ENCODE peak calls at places on chromosomes 16 and 17, in eight cellular contexts. Q is right lobe of liver; A is RWPE2; M is brain microvascular endothelial cell; N is cardiac muscle cell; V is heart left ventricle; O is naive thymus-derived CD4-positive, alpha-beta T cell; W is mammary epithelial cell. B is an unnamed sample. For H3K36me3, the result is how much of the 10 kb centered on the place peaks cover.

GRCh38 chr17:72305472-72305871 is 184.7 kb downstream of the SOX9 start:
- DNase-seq in Q (no peak), A (no peak), M (no peak), N (no peak), V (no peak), O (no peak), W (no peak), B (no peak)

GRCh38 chr17:47957591-47958490 is at the start of gene PRR15L:
- DNase-seq in Q (no peak), A (no peak), M (no peak), N (no peak), V (no peak), O (no peak), W (no peak), B (no peak)

GRCh38 chr17:41989702-41990419 is 23.3 kb downstream of the CNP start:
- DNase-seq in Q (no peak), A (no peak), M (no peak), N (no peak), V (no peak), O (no peak), W (no peak), B (no peak)

GRCh38 chr16:70697601-70698170 is 11.8 kb upstream of the MTSS2 start:
- DNase-seq in Q (no peak), A (no peak), M (no peak), N (no peak), V (no peak), O (no peak), W (no peak), B (no peak)

GRCh38 chr17:47669060-47669459 is 19.3 kb downstream of the KPNB1 start:
- DNase-seq in Q (no peak), A (no peak), M (no peak), N (no peak), V (no peak), O (no peak), W (no peak), B (no peak)

GRCh38 chr16:67750466-67750865 is 31.4 kb upstream of the GFOD2 start:
- DNase-seq in Q (no peak), A (no peak), M (no peak), N (no peak), V (no peak), O (no peak), W (no peak), B (no peak)

GRCh38 chr17:73118876-73119485 is 26.5 kb upstream of the SLC39A11 start:
- DNase-seq in Q (no peak), A (no peak), M (no peak), N (no peak), V (no peak), O (no peak), W (no peak), B (no peak)

GRCh38 chr17:82287849-82288601 is 14.5 kb upstream of the CSNK1D start:
- DNase-seq in Q (peak), A (peak), M (peak), N (no peak), V (peak), O (no peak), W (no peak), B (no peak)

GRCh38 chr16:72740346-72740745 is 307.6 kb downstream of the ZFHX3 start:
- DNase-seq in Q (no peak), A (no peak), M (peak), N (no peak), V (no peak), O (no peak), W (no peak), B (no peak)

GRCh38 chr17:35871415-35871814 is 2.7 kb upstream of the HEATR9 start:
- DNase-seq in Q (no peak), A (no peak), M (no peak), N (no peak), V (no peak), O (peak), W (no peak), B (peak)

GRCh38 chr16:4176794-4177438 is 60.7 kb upstream of the ADCY9 start:
- DNase-seq in Q (no peak), A (no peak), M (peak), N (no peak), V (no peak), O (no peak), W (peak), B (no peak)

GRCh38 chr16:69485361-69485760 is 60.9 kb downstream of the CYB5B start:
- DNase-seq in Q (no peak), A (no peak), M (no peak), N (no peak), V (no peak), O (no peak), W (no peak), B (no peak)

GRCh38 chr16:87556941-87557459 is 45.3 kb upstream of the JPH3 start:
- DNase-seq in Q (peak), A (no peak), M (no peak), N (peak), V (peak), O (no peak), W (no peak), B (no peak)

GRCh38 chr17:38464251-38464722 is 36.0 kb downstream of the ARHGAP23 start:
- DNase-seq in Q (no peak), A (no peak), M (no peak), N (no peak), V (peak), O (no peak), W (no peak), B (no peak)

GRCh38 chr17:34485999-34486398 is 93.4 kb upstream of the TMEM132E start:
- DNase-seq in Q (no peak), A (no peak), M (no peak), N (no peak), V (no peak), O (no peak), W (no peak), B (no peak)

GRCh38 chr17:68591583-68591982 is 9.6 kb downstream of the FAM20A start:
- DNase-seq in Q (no peak), A (no peak), M (no peak), N (no peak), V (peak), O (no peak), W (no peak), B (no peak)

GRCh38 chr17:74125160-74125559 is 78.3 kb upstream of the RPL38 start:
- DNase-seq in Q (no peak), A (no peak), M (no peak), N (no peak), V (no peak), O (no peak), W (no peak), B (no peak)

GRCh38 chr17:74123866-74124265 is 79.6 kb upstream of the RPL38 start:
- DNase-seq in Q (no peak), A (peak), M (no peak), N (no peak), V (no peak), O (no peak), W (no peak), B (no peak)

GRCh38 chr17:74126179-74126900 is 77.1 kb upstream of the RPL38 start:
- DNase-seq in Q (no peak), A (peak), M (no peak), N (no peak), V (no peak), O (no peak), W (no peak), B (no peak)

GRCh38 chr17:74119960-74120359 is 83.5 kb upstream of the RPL38 start:
- DNase-seq in Q (no peak), A (no peak), M (no peak), N (no peak), V (no peak), O (no peak), W (no peak), B (no peak)

DNA sequence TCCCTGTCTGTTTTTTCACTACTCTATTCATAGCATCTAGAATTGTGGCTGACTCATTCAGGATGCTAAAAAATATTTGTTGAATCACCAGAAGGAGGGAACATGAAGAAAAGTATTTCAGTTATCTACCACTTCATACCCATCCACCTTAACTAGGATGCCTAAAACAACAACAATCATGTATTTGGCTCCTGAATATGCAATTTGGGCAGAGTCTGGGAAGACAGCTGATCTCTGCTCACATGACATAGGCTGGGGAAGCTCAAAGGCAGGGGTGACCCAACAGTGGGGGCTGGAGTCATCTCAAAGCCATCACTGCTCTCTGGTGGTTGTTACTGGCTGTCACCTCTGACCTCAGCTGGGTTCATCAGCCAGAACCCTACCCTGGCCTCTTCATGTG is 80.1 kb upstream of the RPL38 start:
- DNase-seq in Q (no peak), A (peak), M (no peak), N (no peak), V (no peak), O (no peak), W (peak), B (no peak)
- H3K36me3 ChIP-seq in Q (under half), A (under half), M (under half), N (under half), V (under half), O (under half), W (under half), B (under half)

GRCh38 chr17:4187076-4187475 is 44.1 kb downstream of the CYB5D2 start:
- DNase-seq in Q (no peak), A (peak), M (no peak), N (no peak), V (no peak), O (no peak), W (peak), B (no peak)
- H3K36me3 ChIP-seq in Q (half or more), A (half or more), M (under half), N (under half), V (half or more), O (under half), W (under half), B (half or more)

GRCh38 chr16:2053897-2054296 is 6.1 kb downstream of the TSC2 start:
- DNase-seq in Q (no peak), A (no peak), M (no peak), N (no peak), V (no peak), O (no peak), W (no peak), B (no peak)
- H3K36me3 ChIP-seq in Q (half or more), A (under half), M (half or more), N (under half), V (half or more), O (under half), W (under half), B (under half)

GRCh38 chr17:67358612-67359011 is 7.8 kb downstream of the PSMD12 start:
- DNase-seq in Q (no peak), A (no peak), M (no peak), N (no peak), V (no peak), O (no peak), W (no peak), B (no peak)
- H3K36me3 ChIP-seq in Q (half or more), A (half or more), M (under half), N (under half), V (half or more), O (under half), W (under half), B (half or more)

DNA sequence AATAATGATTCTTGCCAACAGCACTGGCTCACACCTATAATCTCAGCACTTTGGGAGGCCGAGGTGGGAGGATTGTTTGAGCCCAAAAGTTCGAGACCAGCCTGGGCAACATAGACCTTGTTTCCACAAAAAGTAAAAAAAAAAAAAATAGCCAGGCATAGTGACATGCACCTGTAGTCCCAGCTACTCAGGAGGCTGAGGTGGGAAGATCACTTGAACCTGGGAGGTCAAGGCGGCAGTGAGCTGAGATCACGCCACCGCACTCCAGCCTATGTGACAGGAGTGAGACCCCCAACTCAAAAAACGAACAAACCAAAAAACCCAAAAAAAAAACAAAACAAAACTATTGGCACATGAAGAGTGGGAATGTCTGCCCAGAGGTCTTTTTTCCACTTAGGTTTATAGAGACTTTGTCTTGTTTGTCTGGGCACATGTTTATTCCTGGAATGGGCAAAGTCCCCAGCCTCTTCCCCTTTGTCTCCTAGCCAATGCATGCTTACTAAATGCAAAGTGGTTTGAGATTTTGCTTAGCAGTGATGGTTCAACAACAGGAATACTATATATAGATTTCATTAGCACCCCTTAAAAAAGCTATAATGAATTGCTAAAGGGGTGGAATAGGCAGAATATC is 25.9 kb downstream of the NMT1 start:
- DNase-seq in Q (no peak), A (no peak), M (no peak), N (no peak), V (no peak), O (no peak), W (no peak), B (no peak)
- H3K36me3 ChIP-seq in Q (half or more), A (half or more), M (half or more), N (half or more), V (half or more), O (under half), W (under half), B (half or more)

GRCh38 chr17:36994438-36994837 is 45.7 kb downstream of the AATF start:
- DNase-seq in Q (no peak), A (no peak), M (peak), N (no peak), V (no peak), O (no peak), W (peak), B (no peak)

DNA sequence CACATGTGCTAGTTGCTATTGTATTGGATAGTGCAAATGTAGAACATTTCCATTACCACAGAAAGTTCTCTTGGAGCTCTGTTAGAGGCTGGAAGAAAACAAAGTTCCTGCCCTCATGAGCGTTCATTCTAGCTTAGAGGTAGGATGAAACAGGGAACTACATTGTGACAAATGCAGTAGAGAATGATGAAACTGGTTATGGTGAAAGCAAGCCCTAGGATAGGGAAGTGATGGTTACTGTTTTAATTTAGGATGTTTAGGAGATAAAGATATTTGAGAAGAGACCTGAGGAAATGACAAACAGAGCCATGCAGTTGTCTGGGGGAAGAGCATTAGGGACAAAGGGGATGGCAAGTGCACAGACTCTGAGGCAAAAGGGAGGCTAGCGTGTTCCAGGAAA is 50.7 kb downstream of the AATF start:
- DNase-seq in Q (no peak), A (no peak), M (no peak), N (no peak), V (no peak), O (no peak), W (no peak), B (no peak)
- H3K36me3 ChIP-seq in Q (under half), A (under half), M (under half), N (under half), V (under half), O (under half), W (under half), B (half or more)

GRCh38 chr17:8453326-8453725 is 17.6 kb downstream of the NDEL1 start:
- DNase-seq in Q (no peak), A (no peak), M (no peak), N (no peak), V (no peak), O (no peak), W (no peak), B (no peak)
- H3K36me3 ChIP-seq in Q (half or more), A (half or more), M (half or more), N (half or more), V (half or more), O (under half), W (under half), B (half or more)

DNA sequence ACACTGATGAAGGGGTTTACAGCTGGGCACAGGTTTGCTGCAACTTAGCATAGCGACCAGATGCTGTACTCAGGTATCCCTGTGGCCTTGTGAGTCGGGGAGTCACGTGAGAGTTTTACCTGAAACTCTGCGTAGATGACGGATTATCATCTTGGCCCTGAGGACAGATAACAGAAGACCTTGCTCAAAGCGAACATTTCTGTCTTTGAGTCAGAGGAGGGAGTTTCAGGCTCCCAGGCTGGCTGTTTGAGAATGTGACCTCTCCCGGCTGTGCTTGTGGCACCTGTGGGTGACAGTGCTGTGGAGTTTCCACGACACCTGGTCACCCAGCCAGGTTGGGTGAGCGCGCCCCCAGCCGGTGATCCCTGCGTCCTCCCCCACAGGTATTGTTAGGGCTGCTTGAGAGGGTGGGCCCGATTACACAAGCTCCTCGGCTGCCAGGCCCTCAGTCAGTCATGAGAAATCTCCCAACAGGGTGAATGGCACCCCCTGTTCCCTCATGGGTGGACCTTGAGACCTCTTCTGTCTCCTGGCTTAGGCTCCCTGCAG is 44.4 kb upstream of the CRISPLD2 start:
- DNase-seq in Q (no peak), A (no peak), M (no peak), N (no peak), V (no peak), O (no peak), W (no peak), B (no peak)
- H3K36me3 ChIP-seq in Q (half or more), A (half or more), M (half or more), N (half or more), V (half or more), O (under half), W (under half), B (half or more)

DNA sequence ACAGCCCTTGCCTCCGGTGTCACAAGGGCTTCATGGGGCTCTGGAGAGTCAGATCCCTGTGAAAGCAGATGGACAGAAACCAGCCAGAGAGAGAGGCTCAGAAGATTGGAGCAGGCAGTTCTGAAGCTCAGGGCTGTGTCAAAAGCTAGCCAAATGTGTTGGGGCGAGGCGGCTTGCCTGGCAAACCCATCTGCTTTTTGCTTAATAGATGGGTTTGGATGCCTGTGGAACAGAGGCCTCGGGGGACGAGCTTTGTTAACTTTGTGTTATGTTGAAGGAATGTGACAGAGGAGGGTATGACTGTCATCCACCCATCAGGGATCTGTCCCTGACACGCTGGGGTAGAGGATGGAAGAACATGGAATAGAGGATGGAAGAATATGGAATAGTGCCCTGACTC is 21.0 kb upstream of the SLC12A3 start:
- DNase-seq in Q (no peak), A (no peak), M (no peak), N (no peak), V (no peak), O (no peak), W (no peak), B (no peak)
- H3K36me3 ChIP-seq in Q (under half), A (under half), M (under half), N (under half), V (half or more), O (under half), W (under half), B (under half)

GRCh38 chr16:17351471-17352045 is 119.2 kb downstream of the XYLT1 start:
- DNase-seq in Q (no peak), A (no peak), M (no peak), N (no peak), V (no peak), O (peak), W (no peak), B (no peak)

GRCh38 chr16:17357302-17358062 is 113.3 kb downstream of the XYLT1 start:
- DNase-seq in Q (no peak), A (no peak), M (no peak), N (no peak), V (no peak), O (no peak), W (no peak), B (no peak)

GRCh38 chr16:17356243-17356933 is 114.4 kb downstream of the XYLT1 start:
- DNase-seq in Q (no peak), A (no peak), M (no peak), N (no peak), V (no peak), O (no peak), W (no peak), B (no peak)

GRCh38 chr16:17350212-17350611 is 120.5 kb downstream of the XYLT1 start:
- DNase-seq in Q (no peak), A (no peak), M (no peak), N (no peak), V (no peak), O (no peak), W (no peak), B (no peak)

GRCh38 chr16:17354121-17354750 is 116.5 kb downstream of the XYLT1 start:
- DNase-seq in Q (no peak), A (no peak), M (no peak), N (no peak), V (no peak), O (no peak), W (no peak), B (no peak)
- H3K36me3 ChIP-seq in Q (under half), A (under half), M (under half), N (under half), V (under half), O (under half), W (under half), B (under half)

B was measured in CD4-positive, CD25-positive, alpha-beta regulatory T cell.